ENCODE peak calls at places on chromosome 11, in six cellular contexts. Z is hypothalamus, L is T-helper 2 cell, H is amniotic stem cell, M is Daoy, Q is GM12865. V is an unnamed sample.

GRCh38 chr11:15673408-15673811 is 558.7 kb downstream of the INSC start:
- DNase-seq in L (no peak), H (no peak), Z (no peak), Q (no peak), M (peak), V (no peak)

GRCh38 chr11:119983816-119984215 is 154.1 kb downstream of the TRIM29 start:
- DNase-seq in M (no peak), Z (no peak), L (no peak), H (no peak), Q (no peak), V (no peak)

GRCh38 chr11:125532668-125533067 is 36.6 kb upstream of the FEZ1 start:
- DNase-seq in Q (no peak), M (no peak), Z (no peak), L (no peak), H (no peak), V (no peak)

GRCh38 chr11:92329137-92329536 is 104.5 kb downstream of the FAT3 start:
- DNase-seq in H (no peak), M (no peak), Z (no peak), Q (no peak), L (no peak), V (no peak)

GRCh38 chr11:11297578-11297977 is 55.5 kb downstream of the CSNK2A3 start:
- DNase-seq in H (no peak), M (peak), Q (no peak), L (no peak), Z (no peak), V (peak)

GRCh38 chr11:127815316-127815715 is 772.0 kb downstream of the ETS1 start:
- DNase-seq in Q (no peak), M (no peak), H (no peak), Z (no peak), L (no peak), V (no peak)

GRCh38 chr11:113553905-113554304 is 78.7 kb upstream of the DRD2 start:
- DNase-seq in M (peak), H (no peak), Z (no peak), L (no peak), Q (no peak), V (no peak)

GRCh38 chr11:111932605-111932938 is 4.6 kb upstream of the DIXDC1 start:
- DNase-seq in Q (no peak), Z (no peak), L (no peak), M (no peak), H (no peak), V (no peak)

GRCh38 chr11:118002541-118003019 is 16.4 kb downstream of the IL10RA start:
- DNase-seq in Z (no peak), L (no peak), M (no peak), H (no peak), Q (no peak), V (no peak)

GRCh38 chr11:101706541-101706940 is 122.7 kb upstream of the TRPC6 start:
- DNase-seq in Q (no peak), Z (no peak), H (peak), L (no peak), M (no peak), V (peak)

GRCh38 chr11:95577716-95578460 is 211.7 kb downstream of the FAM76B start:
- DNase-seq in Z (no peak), L (no peak), H (peak), Q (peak), M (peak), V (no peak)

GRCh38 chr11:1515082-1516060 is 28.8 kb upstream of the MOB2 start:
- DNase-seq in L (peak), H (peak), Q (peak), M (peak), Z (peak), V (peak)

GRCh38 chr11:59266491-59266890 is 53.8 kb upstream of the MPEG1 start:
- DNase-seq in L (no peak), Q (no peak), H (no peak), Z (no peak), M (no peak), V (no peak)

GRCh38 chr11:111792314-111792713 is 26.1 kb upstream of the PPP2R1B start:
- DNase-seq in Z (no peak), L (no peak), Q (no peak), M (no peak), H (no peak), V (no peak)

GRCh38 chr11:83910135-83910534 is 624.0 kb upstream of the CCDC90B start:
- DNase-seq in Z (no peak), Q (no peak), M (no peak), H (no peak), L (no peak), V (no peak)